ENCODE peak calls at places on chromosomes 4 and X, in nine cellular contexts. One of them, this sample, is unnamed. For H3K27me3, the result is how much of the 10 kb centered on the place peaks cover.

GRCh38 chrX:1097328-1097727 is 115.1 kb downstream of the CRLF2 start:
- DNase-seq in endodermal cell: no peak
- DNase-seq in Caco-2: no peak
- DNase-seq in ovary: no peak
- DNase-seq in lung: no peak
- DNase-seq in hepatocyte: no peak
- DNase-seq in body of pancreas: no peak
- DNase-seq in suprapubic skin: peak
- DNase-seq in colonic mucosa: no peak
- DNase-seq in this sample: no peak

GRCh38 chr4:5125326-5125725 is 74.0 kb downstream of the STK32B start:
- DNase-seq in lung: no peak
- DNase-seq in colonic mucosa: no peak
- DNase-seq in suprapubic skin: no peak
- DNase-seq in endodermal cell: no peak
- DNase-seq in Caco-2: no peak
- DNase-seq in ovary: no peak
- DNase-seq in hepatocyte: no peak
- DNase-seq in body of pancreas: no peak
- DNase-seq in this sample: no peak

GRCh38 chrX:134990475-134991473 is at the start of gene SMIM10:
- DNase-seq in body of pancreas: peak
- DNase-seq in suprapubic skin: peak
- DNase-seq in ovary: peak
- DNase-seq in endodermal cell: peak
- DNase-seq in Caco-2: peak
- DNase-seq in lung: peak
- DNase-seq in hepatocyte: peak
- DNase-seq in colonic mucosa: peak
- DNase-seq in this sample: no peak

GRCh38 chr4:41281038-41281634 is 24.4 kb downstream of the UCHL1 start:
- DNase-seq in body of pancreas: peak
- DNase-seq in colonic mucosa: peak
- DNase-seq in lung: peak
- DNase-seq in Caco-2: peak
- DNase-seq in endodermal cell: peak
- DNase-seq in ovary: peak
- DNase-seq in hepatocyte: peak
- DNase-seq in suprapubic skin: no peak
- DNase-seq in this sample: no peak

GRCh38 chrX:37745354-37745753 is 34.5 kb upstream of the CYBB start:
- DNase-seq in colonic mucosa: peak
- DNase-seq in Caco-2: peak
- DNase-seq in suprapubic skin: peak
- DNase-seq in ovary: peak
- DNase-seq in endodermal cell: peak
- DNase-seq in hepatocyte: peak
- DNase-seq in body of pancreas: peak
- DNase-seq in lung: peak
- DNase-seq in this sample: peak

GRCh38 chr4:168028568-168028967 is 63.8 kb upstream of the ANXA10 start:
- DNase-seq in Caco-2: no peak
- DNase-seq in endodermal cell: no peak
- DNase-seq in hepatocyte: peak
- DNase-seq in colonic mucosa: no peak
- DNase-seq in lung: no peak
- DNase-seq in ovary: no peak
- DNase-seq in suprapubic skin: no peak
- DNase-seq in body of pancreas: peak
- DNase-seq in this sample: no peak

GRCh38 chr4:67122029-67122428 is 423.3 kb downstream of the CENPC start:
- DNase-seq in colonic mucosa: no peak
- DNase-seq in hepatocyte: peak
- DNase-seq in Caco-2: peak
- DNase-seq in lung: no peak
- DNase-seq in ovary: no peak
- DNase-seq in suprapubic skin: no peak
- DNase-seq in body of pancreas: no peak
- DNase-seq in endodermal cell: peak
- DNase-seq in this sample: no peak

GRCh38 chr4:107988763-107989035 is 990 bp upstream of the HADH start:
- DNase-seq in hepatocyte: no peak
- DNase-seq in endodermal cell: no peak
- DNase-seq in ovary: no peak
- DNase-seq in suprapubic skin: no peak
- DNase-seq in colonic mucosa: peak
- DNase-seq in body of pancreas: no peak
- DNase-seq in lung: no peak
- DNase-seq in Caco-2: no peak
- DNase-seq in this sample: no peak

GRCh38 chr4:109982521-109982920 is 69.8 kb downstream of the EGF start:
- DNase-seq in suprapubic skin: no peak
- DNase-seq in lung: no peak
- DNase-seq in hepatocyte: no peak
- DNase-seq in endodermal cell: no peak
- DNase-seq in Caco-2: no peak
- DNase-seq in body of pancreas: no peak
- DNase-seq in ovary: no peak
- DNase-seq in colonic mucosa: no peak
- DNase-seq in this sample: no peak

GRCh38 chr4:173367285-173367684 is 3.5 kb upstream of the SAP30 start:
- DNase-seq in colonic mucosa: no peak
- DNase-seq in lung: no peak
- DNase-seq in body of pancreas: no peak
- DNase-seq in Caco-2: no peak
- DNase-seq in hepatocyte: no peak
- DNase-seq in ovary: no peak
- DNase-seq in endodermal cell: no peak
- DNase-seq in suprapubic skin: no peak
- DNase-seq in this sample: no peak

GRCh38 chr4:78622253-78622979 is 70.8 kb downstream of the ANXA3 start:
- DNase-seq in suprapubic skin: no peak
- DNase-seq in body of pancreas: no peak
- DNase-seq in lung: no peak
- DNase-seq in endodermal cell: peak
- DNase-seq in ovary: no peak
- DNase-seq in hepatocyte: peak
- DNase-seq in Caco-2: peak
- DNase-seq in colonic mucosa: no peak
- DNase-seq in this sample: no peak

GRCh38 chr4:43136752-43137151 is 244.2 kb downstream of the GRXCR1 start:
- DNase-seq in suprapubic skin: no peak
- DNase-seq in Caco-2: no peak
- DNase-seq in hepatocyte: no peak
- DNase-seq in endodermal cell: no peak
- DNase-seq in body of pancreas: no peak
- DNase-seq in colonic mucosa: no peak
- DNase-seq in lung: no peak
- DNase-seq in ovary: no peak
- DNase-seq in this sample: no peak

GRCh38 chrX:39158801-39159657 is 357.8 kb downstream of the MID1IP1 start:
- DNase-seq in ovary: no peak
- DNase-seq in body of pancreas: no peak
- DNase-seq in lung: peak
- DNase-seq in Caco-2: no peak
- DNase-seq in colonic mucosa: no peak
- DNase-seq in endodermal cell: no peak
- DNase-seq in hepatocyte: peak
- DNase-seq in suprapubic skin: no peak
- DNase-seq in this sample: no peak

GRCh38 chr4:52560844-52561280 is 98.2 kb downstream of the USP46 start:
- DNase-seq in body of pancreas: no peak
- DNase-seq in Caco-2: no peak
- DNase-seq in hepatocyte: no peak
- DNase-seq in lung: no peak
- DNase-seq in ovary: no peak
- DNase-seq in endodermal cell: no peak
- DNase-seq in colonic mucosa: no peak
- DNase-seq in suprapubic skin: no peak
- DNase-seq in this sample: peak

GRCh38 chrX:53538781-53539180 is 104.6 kb upstream of the HSD17B10 start:
- DNase-seq in endodermal cell: no peak
- DNase-seq in hepatocyte: no peak
- DNase-seq in Caco-2: no peak
- DNase-seq in ovary: peak
- DNase-seq in colonic mucosa: no peak
- DNase-seq in body of pancreas: no peak
- DNase-seq in lung: no peak
- DNase-seq in suprapubic skin: no peak
- DNase-seq in this sample: no peak

GRCh38 chr4:24686866-24687672 is 102.7 kb upstream of the DHX15 start:
- DNase-seq in ovary: no peak
- DNase-seq in lung: no peak
- DNase-seq in Caco-2: peak
- DNase-seq in body of pancreas: peak
- DNase-seq in endodermal cell: peak
- DNase-seq in suprapubic skin: no peak
- DNase-seq in colonic mucosa: peak
- DNase-seq in hepatocyte: peak
- DNase-seq in this sample: no peak

GRCh38 chr4:163665521-163666334 is 171.2 kb downstream of the TMA16 start:
- DNase-seq in ovary: no peak
- DNase-seq in lung: no peak
- DNase-seq in suprapubic skin: no peak
- DNase-seq in body of pancreas: no peak
- DNase-seq in Caco-2: no peak
- DNase-seq in endodermal cell: no peak
- DNase-seq in hepatocyte: no peak
- DNase-seq in colonic mucosa: no peak
- DNase-seq in this sample: no peak
- TF ChIP-seq CTCF in ovary: no peak
- TF ChIP-seq CTCF in lung: no peak
- TF ChIP-seq CTCF in suprapubic skin: no peak
- TF ChIP-seq CTCF in body of pancreas: no peak
- TF ChIP-seq CTCF in Caco-2: no peak
- TF ChIP-seq CTCF in endodermal cell: no peak
- TF ChIP-seq CTCF in hepatocyte: no peak
- TF ChIP-seq CTCF in colonic mucosa: no peak
- TF ChIP-seq CTCF in this sample: no peak

GRCh38 chr4:181752516-181752915 is 490.7 kb upstream of the TENM3 start:
- DNase-seq in ovary: no peak
- DNase-seq in body of pancreas: no peak
- DNase-seq in Caco-2: no peak
- DNase-seq in lung: no peak
- DNase-seq in hepatocyte: no peak
- DNase-seq in colonic mucosa: no peak
- DNase-seq in endodermal cell: no peak
- DNase-seq in suprapubic skin: no peak
- DNase-seq in this sample: no peak

GRCh38 chr4:181756451-181756850 is 486.8 kb upstream of the TENM3 start:
- DNase-seq in lung: no peak
- DNase-seq in suprapubic skin: no peak
- DNase-seq in hepatocyte: no peak
- DNase-seq in ovary: no peak
- DNase-seq in Caco-2: no peak
- DNase-seq in colonic mucosa: no peak
- DNase-seq in body of pancreas: no peak
- DNase-seq in endodermal cell: no peak
- DNase-seq in this sample: no peak

GRCh38 chr4:181757921-181758320 is 485.3 kb upstream of the TENM3 start:
- DNase-seq in hepatocyte: no peak
- DNase-seq in body of pancreas: no peak
- DNase-seq in ovary: no peak
- DNase-seq in lung: no peak
- DNase-seq in suprapubic skin: no peak
- DNase-seq in endodermal cell: no peak
- DNase-seq in Caco-2: no peak
- DNase-seq in colonic mucosa: no peak
- DNase-seq in this sample: no peak

DNA sequence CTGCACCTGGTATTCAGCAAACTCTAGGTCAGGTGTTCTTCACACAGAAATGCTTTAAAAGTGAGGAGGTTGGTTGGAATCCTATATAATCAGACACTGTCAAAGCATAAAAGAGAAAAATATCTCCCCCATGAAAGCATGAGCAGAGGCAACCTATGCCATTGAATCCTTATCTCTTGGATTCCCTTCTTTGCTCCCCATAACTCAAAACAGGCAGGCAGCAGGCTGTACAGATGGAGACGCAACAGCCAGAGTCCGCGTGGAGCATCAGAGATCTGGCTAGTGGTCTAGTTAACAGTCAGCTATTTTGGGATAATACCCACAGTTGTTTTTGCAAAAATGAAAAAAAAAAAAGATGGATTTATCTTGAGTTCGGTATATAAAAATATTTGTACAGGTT is 490.0 kb upstream of the TENM3 start:
- DNase-seq in Caco-2: no peak
- DNase-seq in hepatocyte: no peak
- DNase-seq in body of pancreas: no peak
- DNase-seq in lung: no peak
- DNase-seq in colonic mucosa: no peak
- DNase-seq in suprapubic skin: no peak
- DNase-seq in ovary: no peak
- DNase-seq in endodermal cell: no peak
- DNase-seq in this sample: no peak
- H3K27me3 ChIP-seq in Caco-2: under half
- H3K27me3 ChIP-seq in hepatocyte: under half
- H3K27me3 ChIP-seq in body of pancreas: under half
- H3K27me3 ChIP-seq in lung: under half
- H3K27me3 ChIP-seq in colonic mucosa: under half
- H3K27me3 ChIP-seq in suprapubic skin: under half
- H3K27me3 ChIP-seq in ovary: under half
- H3K27me3 ChIP-seq in endodermal cell: under half
- H3K27me3 ChIP-seq in this sample: under half

DNA sequence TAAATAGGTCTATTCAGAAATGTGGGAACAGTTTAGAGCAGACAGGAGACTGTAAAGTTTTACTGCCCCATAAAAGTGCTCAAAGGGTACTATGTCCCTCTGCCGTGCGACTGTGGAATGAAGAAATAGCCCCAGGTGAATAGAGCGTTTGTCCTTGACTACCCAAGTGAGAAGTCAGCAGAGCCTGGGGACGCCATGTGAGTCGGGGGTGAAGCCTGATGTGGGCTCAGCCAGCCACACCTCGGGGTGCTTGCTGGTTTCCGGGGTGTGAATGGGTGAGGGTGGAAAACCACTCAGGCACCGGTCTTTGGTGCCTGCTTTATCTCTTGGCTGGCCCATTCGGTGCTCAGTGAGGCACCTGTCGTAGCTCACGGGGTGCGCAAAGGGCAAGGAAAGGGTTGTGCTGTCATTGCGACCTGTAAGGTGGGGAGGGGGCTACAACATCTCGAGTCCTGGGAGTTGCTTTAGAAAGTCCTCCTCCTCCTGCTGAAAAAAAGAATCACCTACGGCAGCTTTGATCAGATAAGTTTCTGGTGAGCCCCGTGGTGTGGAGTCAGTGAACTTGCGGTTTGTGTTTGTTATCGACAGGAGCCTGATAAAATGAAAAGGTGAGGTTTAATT is 895 bp downstream of the TRIM2 start:
- DNase-seq in Caco-2: peak
- DNase-seq in endodermal cell: peak
- DNase-seq in lung: no peak
- DNase-seq in ovary: no peak
- DNase-seq in colonic mucosa: peak
- DNase-seq in suprapubic skin: no peak
- DNase-seq in body of pancreas: peak
- DNase-seq in hepatocyte: peak
- DNase-seq in this sample: no peak
- TF ChIP-seq CTCF in Caco-2: peak
- TF ChIP-seq CTCF in endodermal cell: peak
- TF ChIP-seq CTCF in lung: no peak
- TF ChIP-seq CTCF in ovary: no peak
- TF ChIP-seq CTCF in colonic mucosa: no peak
- TF ChIP-seq CTCF in suprapubic skin: no peak
- TF ChIP-seq CTCF in body of pancreas: no peak
- TF ChIP-seq CTCF in hepatocyte: no peak
- TF ChIP-seq CTCF in this sample: no peak

GRCh38 chrX:48083212-48083611 is 11.8 kb upstream of the ZNF630 start:
- DNase-seq in hepatocyte: peak
- DNase-seq in endodermal cell: peak
- DNase-seq in colonic mucosa: peak
- DNase-seq in Caco-2: peak
- DNase-seq in ovary: peak
- DNase-seq in suprapubic skin: no peak
- DNase-seq in lung: peak
- DNase-seq in body of pancreas: peak
- DNase-seq in this sample: peak
- H3K27me3 ChIP-seq in hepatocyte: under half
- H3K27me3 ChIP-seq in endodermal cell: under half
- H3K27me3 ChIP-seq in colonic mucosa: under half
- H3K27me3 ChIP-seq in Caco-2: under half
- H3K27me3 ChIP-seq in ovary: under half
- H3K27me3 ChIP-seq in suprapubic skin: under half
- H3K27me3 ChIP-seq in lung: under half
- H3K27me3 ChIP-seq in body of pancreas: under half
- H3K27me3 ChIP-seq in this sample: under half

This sample was measured in AG04450.